ENCODE peak calls at places on chromosomes 6 and 20, in five cellular contexts. One of them, this sample, is unnamed.

GRCh38 chr6:22828179-22829062 is 259.1 kb downstream of the HDGFL1 start:
- DNase-seq in GM04504: peak
- DNase-seq in stomach: no peak
- DNase-seq in stimulated activated CD8-positive, alpha-beta memory T cell treated with anti-CD3 and anti-CD28 coated beads, Interleukin-2, amount 100 ng/mL, for 1 hour: no peak
- DNase-seq in activated T-cell treated with anti-CD3 and anti-CD28 coated beads for 1 hour: no peak
- DNase-seq in this sample: no peak

GRCh38 chr6:154653385-154653784 is 79.8 kb upstream of the SCAF8 start:
- DNase-seq in GM04504: no peak
- DNase-seq in activated T-cell treated with anti-CD3 and anti-CD28 coated beads for 1 hour: no peak
- DNase-seq in stimulated activated CD8-positive, alpha-beta memory T cell treated with anti-CD3 and anti-CD28 coated beads, Interleukin-2, amount 100 ng/mL, for 1 hour: no peak
- DNase-seq in stomach: no peak
- DNase-seq in this sample: no peak

GRCh38 chr6:15658345-15658744 is 4.5 kb downstream of the DTNBP1 start:
- DNase-seq in GM04504: no peak
- DNase-seq in stimulated activated CD8-positive, alpha-beta memory T cell treated with anti-CD3 and anti-CD28 coated beads, Interleukin-2, amount 100 ng/mL, for 1 hour: no peak
- DNase-seq in activated T-cell treated with anti-CD3 and anti-CD28 coated beads for 1 hour: no peak
- DNase-seq in stomach: no peak
- DNase-seq in this sample: no peak

GRCh38 chr20:62301111-62301668 is 1.6 kb upstream of the ADRM1 start:
- DNase-seq in activated T-cell treated with anti-CD3 and anti-CD28 coated beads for 1 hour: no peak
- DNase-seq in stimulated activated CD8-positive, alpha-beta memory T cell treated with anti-CD3 and anti-CD28 coated beads, Interleukin-2, amount 100 ng/mL, for 1 hour: no peak
- DNase-seq in GM04504: no peak
- DNase-seq in stomach: no peak
- DNase-seq in this sample: no peak

GRCh38 chr6:160995271-160995670 is 3.7 kb downstream of the MAP3K4 start:
- DNase-seq in stomach: no peak
- DNase-seq in stimulated activated CD8-positive, alpha-beta memory T cell treated with anti-CD3 and anti-CD28 coated beads, Interleukin-2, amount 100 ng/mL, for 1 hour: no peak
- DNase-seq in GM04504: no peak
- DNase-seq in activated T-cell treated with anti-CD3 and anti-CD28 coated beads for 1 hour: no peak
- DNase-seq in this sample: no peak

GRCh38 chr20:3729811-3730550 is 2.5 kb upstream of the HSPA12B start:
- DNase-seq in stomach: no peak
- DNase-seq in activated T-cell treated with anti-CD3 and anti-CD28 coated beads for 1 hour: no peak
- DNase-seq in stimulated activated CD8-positive, alpha-beta memory T cell treated with anti-CD3 and anti-CD28 coated beads, Interleukin-2, amount 100 ng/mL, for 1 hour: no peak
- DNase-seq in GM04504: no peak
- DNase-seq in this sample: no peak

GRCh38 chr6:122653094-122653493 is 42.9 kb downstream of the PKIB start:
- DNase-seq in GM04504: no peak
- DNase-seq in activated T-cell treated with anti-CD3 and anti-CD28 coated beads for 1 hour: no peak
- DNase-seq in stomach: no peak
- DNase-seq in stimulated activated CD8-positive, alpha-beta memory T cell treated with anti-CD3 and anti-CD28 coated beads, Interleukin-2, amount 100 ng/mL, for 1 hour: no peak
- DNase-seq in this sample: no peak

GRCh38 chr6:5660772-5661171 is 346.0 kb downstream of the NRN1 start:
- DNase-seq in stomach: no peak
- DNase-seq in activated T-cell treated with anti-CD3 and anti-CD28 coated beads for 1 hour: no peak
- DNase-seq in stimulated activated CD8-positive, alpha-beta memory T cell treated with anti-CD3 and anti-CD28 coated beads, Interleukin-2, amount 100 ng/mL, for 1 hour: no peak
- DNase-seq in GM04504: no peak
- DNase-seq in this sample: no peak

GRCh38 chr6:24009319-24009718 is 116.7 kb upstream of the NRSN1 start:
- DNase-seq in stimulated activated CD8-positive, alpha-beta memory T cell treated with anti-CD3 and anti-CD28 coated beads, Interleukin-2, amount 100 ng/mL, for 1 hour: no peak
- DNase-seq in GM04504: no peak
- DNase-seq in activated T-cell treated with anti-CD3 and anti-CD28 coated beads for 1 hour: no peak
- DNase-seq in stomach: no peak
- DNase-seq in this sample: no peak

GRCh38 chr6:169780571-169781091 is 29.2 kb downstream of the ERMARD start:
- DNase-seq in GM04504: no peak
- DNase-seq in stimulated activated CD8-positive, alpha-beta memory T cell treated with anti-CD3 and anti-CD28 coated beads, Interleukin-2, amount 100 ng/mL, for 1 hour: no peak
- DNase-seq in stomach: no peak
- DNase-seq in activated T-cell treated with anti-CD3 and anti-CD28 coated beads for 1 hour: no peak
- DNase-seq in this sample: no peak

GRCh38 chr6:153216789-153217188 is 85.7 kb upstream of the RGS17 start:
- DNase-seq in activated T-cell treated with anti-CD3 and anti-CD28 coated beads for 1 hour: no peak
- DNase-seq in stomach: no peak
- DNase-seq in stimulated activated CD8-positive, alpha-beta memory T cell treated with anti-CD3 and anti-CD28 coated beads, Interleukin-2, amount 100 ng/mL, for 1 hour: no peak
- DNase-seq in GM04504: no peak
- DNase-seq in this sample: no peak

GRCh38 chr6:137159912-137160311 is 13.5 kb downstream of the IL22RA2 start:
- DNase-seq in activated T-cell treated with anti-CD3 and anti-CD28 coated beads for 1 hour: no peak
- DNase-seq in GM04504: no peak
- DNase-seq in stomach: no peak
- DNase-seq in stimulated activated CD8-positive, alpha-beta memory T cell treated with anti-CD3 and anti-CD28 coated beads, Interleukin-2, amount 100 ng/mL, for 1 hour: no peak
- DNase-seq in this sample: no peak

GRCh38 chr6:99592900-99593299 is 13.7 kb upstream of the PRDM13 start:
- DNase-seq in activated T-cell treated with anti-CD3 and anti-CD28 coated beads for 1 hour: no peak
- DNase-seq in stomach: no peak
- DNase-seq in stimulated activated CD8-positive, alpha-beta memory T cell treated with anti-CD3 and anti-CD28 coated beads, Interleukin-2, amount 100 ng/mL, for 1 hour: no peak
- DNase-seq in GM04504: peak
- DNase-seq in this sample: no peak

GRCh38 chr20:44362466-44362940 is 7.0 kb downstream of the HNF4A start:
- DNase-seq in GM04504: no peak
- DNase-seq in activated T-cell treated with anti-CD3 and anti-CD28 coated beads for 1 hour: no peak
- DNase-seq in stomach: no peak
- DNase-seq in stimulated activated CD8-positive, alpha-beta memory T cell treated with anti-CD3 and anti-CD28 coated beads, Interleukin-2, amount 100 ng/mL, for 1 hour: no peak
- DNase-seq in this sample: no peak

GRCh38 chr20:61819921-61820825 is 245.5 kb downstream of the TAF4 start:
- DNase-seq in stimulated activated CD8-positive, alpha-beta memory T cell treated with anti-CD3 and anti-CD28 coated beads, Interleukin-2, amount 100 ng/mL, for 1 hour: no peak
- DNase-seq in stomach: no peak
- DNase-seq in activated T-cell treated with anti-CD3 and anti-CD28 coated beads for 1 hour: no peak
- DNase-seq in GM04504: no peak
- DNase-seq in this sample: no peak

GRCh38 chr6:101126501-101126900 is 245.4 kb upstream of the ASCC3 start:
- DNase-seq in activated T-cell treated with anti-CD3 and anti-CD28 coated beads for 1 hour: no peak
- DNase-seq in stomach: no peak
- DNase-seq in GM04504: no peak
- DNase-seq in stimulated activated CD8-positive, alpha-beta memory T cell treated with anti-CD3 and anti-CD28 coated beads, Interleukin-2, amount 100 ng/mL, for 1 hour: no peak
- DNase-seq in this sample: no peak

GRCh38 chr6:100426241-100426640 is 38.5 kb downstream of the SIM1 start:
- DNase-seq in stomach: no peak
- DNase-seq in activated T-cell treated with anti-CD3 and anti-CD28 coated beads for 1 hour: no peak
- DNase-seq in stimulated activated CD8-positive, alpha-beta memory T cell treated with anti-CD3 and anti-CD28 coated beads, Interleukin-2, amount 100 ng/mL, for 1 hour: no peak
- DNase-seq in GM04504: no peak
- DNase-seq in this sample: no peak

GRCh38 chr6:63643862-63644261 is 8.3 kb downstream of the PHF3 start:
- DNase-seq in activated T-cell treated with anti-CD3 and anti-CD28 coated beads for 1 hour: no peak
- DNase-seq in stomach: no peak
- DNase-seq in GM04504: no peak
- DNase-seq in stimulated activated CD8-positive, alpha-beta memory T cell treated with anti-CD3 and anti-CD28 coated beads, Interleukin-2, amount 100 ng/mL, for 1 hour: no peak
- DNase-seq in this sample: no peak

GRCh38 chr20:57480444-57481152 is 44.3 kb downstream of the CTCFL start:
- DNase-seq in stomach: no peak
- DNase-seq in stimulated activated CD8-positive, alpha-beta memory T cell treated with anti-CD3 and anti-CD28 coated beads, Interleukin-2, amount 100 ng/mL, for 1 hour: no peak
- DNase-seq in GM04504: no peak
- DNase-seq in activated T-cell treated with anti-CD3 and anti-CD28 coated beads for 1 hour: peak
- DNase-seq in this sample: no peak

GRCh38 chr6:157151029-157151428 is 172.3 kb downstream of the TMEM242 start:
- DNase-seq in GM04504: no peak
- DNase-seq in activated T-cell treated with anti-CD3 and anti-CD28 coated beads for 1 hour: no peak
- DNase-seq in stomach: no peak
- DNase-seq in stimulated activated CD8-positive, alpha-beta memory T cell treated with anti-CD3 and anti-CD28 coated beads, Interleukin-2, amount 100 ng/mL, for 1 hour: no peak
- DNase-seq in this sample: no peak

GRCh38 chr20:54415967-54416366 is 59.4 kb upstream of the DOK5 start:
- DNase-seq in activated T-cell treated with anti-CD3 and anti-CD28 coated beads for 1 hour: no peak
- DNase-seq in stomach: no peak
- DNase-seq in stimulated activated CD8-positive, alpha-beta memory T cell treated with anti-CD3 and anti-CD28 coated beads, Interleukin-2, amount 100 ng/mL, for 1 hour: no peak
- DNase-seq in GM04504: no peak
- DNase-seq in this sample: no peak

GRCh38 chr6:2378046-2378657 is 132.7 kb upstream of the GMDS start:
- DNase-seq in stomach: no peak
- DNase-seq in GM04504: no peak
- DNase-seq in activated T-cell treated with anti-CD3 and anti-CD28 coated beads for 1 hour: no peak
- DNase-seq in stimulated activated CD8-positive, alpha-beta memory T cell treated with anti-CD3 and anti-CD28 coated beads, Interleukin-2, amount 100 ng/mL, for 1 hour: no peak
- DNase-seq in this sample: no peak

GRCh38 chr6:98827295-98828159 is 6.8 kb upstream of the POU3F2 start:
- DNase-seq in GM04504: no peak
- DNase-seq in activated T-cell treated with anti-CD3 and anti-CD28 coated beads for 1 hour: no peak
- DNase-seq in stomach: no peak
- DNase-seq in stimulated activated CD8-positive, alpha-beta memory T cell treated with anti-CD3 and anti-CD28 coated beads, Interleukin-2, amount 100 ng/mL, for 1 hour: no peak
- DNase-seq in this sample: no peak